ENCODE peak calls at places on chromosomes 16 and 17, in five cellular contexts. H is heart right ventricle; O is MM.1S; W is fibroblast of lung; Q is CD8-positive, alpha-beta memory T cell. Z is an unnamed sample. For H3K36me3 and H3K27me3, the result is how much of the 10 kb centered on the place peaks cover.

GRCh38 chr17:39175695-39176093 is 9.7 kb upstream of the ARL5C start:
- DNase-seq in Q (no peak), W (no peak), H (no peak), O (no peak), Z (no peak)

GRCh38 chr17:39920218-39921210 is 2.1 kb upstream of the GSDMB start:
- DNase-seq in H (no peak), O (no peak), W (no peak), Q (peak), Z (peak)

GRCh38 chr16:64225696-64226095 is 896.2 kb downstream of the CDH11 start:
- DNase-seq in W (no peak), Q (no peak), H (no peak), O (no peak), Z (no peak)

GRCh38 chr17:41633498-41634197 is 9.3 kb upstream of the KRT17 start:
- DNase-seq in Q (no peak), H (no peak), O (no peak), W (peak), Z (no peak)

GRCh38 chr17:50055055-50055425 is 870 bp upstream of the ITGA3 start:
- DNase-seq in O (peak), W (peak), H (no peak), Q (peak), Z (peak)

GRCh38 chr16:79932564-79932963 is 332.0 kb upstream of the MAF start:
- DNase-seq in H (no peak), Q (no peak), W (no peak), O (no peak), Z (no peak)

GRCh38 chr16:64952177-64952576 is 169.7 kb downstream of the CDH11 start:
- DNase-seq in O (no peak), W (peak), Q (no peak), H (no peak), Z (no peak)

GRCh38 chr17:43614560-43614959 is 47.2 kb downstream of the MEOX1 start:
- DNase-seq in H (no peak), W (no peak), O (no peak), Q (no peak), Z (no peak)

DNA sequence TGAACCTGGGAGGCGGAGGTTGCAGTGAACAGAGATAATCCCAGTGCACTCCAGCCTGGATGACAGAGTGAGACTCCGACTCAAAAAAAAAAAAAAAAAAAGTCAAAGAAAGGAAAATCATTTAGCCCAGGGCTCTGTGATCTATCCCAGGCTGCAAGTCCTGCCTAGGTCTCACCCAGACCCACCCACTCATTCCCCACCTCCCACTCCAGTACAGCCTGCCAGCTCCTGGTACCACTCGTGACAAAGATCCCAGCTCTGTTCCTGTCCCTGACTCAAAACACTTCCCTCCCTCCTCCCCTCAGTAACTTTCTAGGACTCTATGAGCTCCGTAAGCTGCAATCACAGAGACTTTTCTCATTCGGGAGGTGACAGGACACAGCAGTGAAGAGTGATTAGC is 28.0 kb upstream of the MRPS23 start:
- DNase-seq in Q (no peak), O (no peak), W (no peak), H (no peak), Z (no peak)
- H3K36me3 ChIP-seq in Q (under half), O (under half), W (under half), H (under half), Z (under half)

DNA sequence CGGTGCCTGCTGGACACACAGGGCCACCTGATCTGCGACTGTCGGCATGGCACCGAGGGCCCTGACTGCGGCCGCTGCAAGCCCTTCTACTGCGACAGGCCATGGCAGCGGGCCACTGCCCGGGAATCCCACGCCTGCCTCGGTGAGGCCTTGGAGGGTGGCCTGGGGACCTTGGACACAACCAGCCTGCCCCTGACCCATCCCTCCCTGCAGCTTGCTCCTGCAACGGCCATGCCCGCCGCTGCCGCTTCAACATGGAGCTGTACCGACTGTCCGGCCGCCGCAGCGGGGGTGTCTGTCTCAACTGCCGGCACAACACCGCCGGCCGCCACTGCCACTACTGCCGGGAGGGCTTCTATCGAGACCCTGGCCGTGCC is 1.4 kb downstream of the NTN3 start:
- DNase-seq in O (no peak), H (no peak), Q (no peak), W (no peak), Z (no peak)
- H3K27me3 ChIP-seq in O (half or more), H (under half), Q (under half), W (under half), Z (under half)

GRCh38 chr17:59220328-59221158 is at the start of gene GDPD1:
- DNase-seq in H (peak), Q (peak), O (peak), W (peak), Z (peak)

GRCh38 chr17:59223813-59224212 is 3.5 kb downstream of the GDPD1 start:
- DNase-seq in O (no peak), H (no peak), Q (no peak), W (no peak), Z (no peak)

GRCh38 chr17:59221159-59221847 is 992 bp downstream of the GDPD1 start:
- DNase-seq in Q (no peak), W (no peak), O (peak), H (no peak), Z (no peak)

GRCh38 chr17:59219370-59219769 is 941 bp upstream of the GDPD1 start:
- DNase-seq in W (no peak), Q (no peak), O (no peak), H (no peak), Z (no peak)

GRCh38 chr17:59219992-59220327 is 351 bp upstream of the GDPD1 start:
- DNase-seq in O (no peak), H (no peak), W (no peak), Q (no peak), Z (no peak)
- H3K4me3 ChIP-seq in O (peak), H (peak), W (peak), Q (peak), Z (peak)

GRCh38 chr16:46800494-46800893 is 30.5 kb downstream of the C16orf87 start:
- DNase-seq in Q (no peak), O (no peak), W (no peak), H (no peak), Z (no peak)
- H3K36me3 ChIP-seq in Q (under half), O (under half), W (under half), H (under half), Z (under half)

GRCh38 chr16:86087011-86087453 is 188.1 kb downstream of the IRF8 start:
- DNase-seq in H (no peak), W (no peak), O (no peak), Q (no peak), Z (no peak)
- H3K27me3 ChIP-seq in H (half or more), W (under half), O (under half), Q (under half), Z (under half)

DNA sequence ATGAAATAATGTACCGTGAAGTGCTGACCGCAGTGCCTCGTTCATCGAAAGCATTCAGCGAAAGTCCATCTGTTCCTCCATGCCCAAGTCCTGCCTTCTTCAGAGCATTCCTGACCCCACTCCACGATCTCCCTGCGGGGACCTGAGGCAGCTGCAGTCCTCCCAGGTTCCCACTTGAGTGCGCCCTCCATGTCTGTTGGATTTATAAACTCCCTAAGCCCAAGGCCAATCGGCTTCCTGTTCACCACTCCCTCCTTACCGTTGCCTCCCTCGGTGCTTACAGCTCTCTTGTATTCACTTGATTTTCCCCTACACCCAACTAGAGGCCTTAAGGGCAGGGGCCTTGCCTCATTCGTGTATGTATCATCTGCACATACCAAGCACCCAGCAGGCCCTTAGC is 2.8 kb downstream of the RAD51D start:
- DNase-seq in O (no peak), Q (no peak), H (no peak), W (no peak), Z (no peak)
- H3K4me3 ChIP-seq in O (no peak), Q (no peak), H (no peak), W (no peak), Z (no peak)

GRCh38 chr17:4365628-4366311 is 705 bp downstream of the UBE2G1 start:
- DNase-seq in Q (no peak), W (no peak), H (peak), O (peak), Z (no peak)

GRCh38 chr17:4368341-4368740 is 1.9 kb upstream of the UBE2G1 start:
- DNase-seq in H (no peak), Q (no peak), W (no peak), O (no peak), Z (no peak)

GRCh38 chr17:4364622-4365041 is 1.8 kb downstream of the UBE2G1 start:
- DNase-seq in O (no peak), Q (no peak), W (no peak), H (no peak), Z (no peak)

GRCh38 chr17:4365103-4365627 is 1.3 kb downstream of the UBE2G1 start:
- DNase-seq in H (peak), W (peak), Q (peak), O (peak), Z (peak)

GRCh38 chr17:4366312-4367063 is at the start of gene UBE2G1:
- DNase-seq in O (peak), W (peak), H (peak), Q (peak), Z (peak)
- H3K36me3 ChIP-seq in O (under half), W (under half), H (under half), Q (under half), Z (under half)

GRCh38 chr17:48704521-48704920 is 17.8 kb downstream of the PRAC1 start:
- DNase-seq in W (no peak), Q (no peak), H (no peak), O (no peak), Z (no peak)

GRCh38 chr17:48701864-48702532 is 20.3 kb downstream of the PRAC1 start:
- DNase-seq in Q (no peak), W (no peak), O (no peak), H (no peak), Z (no peak)
- H3K27me3 ChIP-seq in Q (under half), W (under half), O (under half), H (half or more), Z (under half)

DNA sequence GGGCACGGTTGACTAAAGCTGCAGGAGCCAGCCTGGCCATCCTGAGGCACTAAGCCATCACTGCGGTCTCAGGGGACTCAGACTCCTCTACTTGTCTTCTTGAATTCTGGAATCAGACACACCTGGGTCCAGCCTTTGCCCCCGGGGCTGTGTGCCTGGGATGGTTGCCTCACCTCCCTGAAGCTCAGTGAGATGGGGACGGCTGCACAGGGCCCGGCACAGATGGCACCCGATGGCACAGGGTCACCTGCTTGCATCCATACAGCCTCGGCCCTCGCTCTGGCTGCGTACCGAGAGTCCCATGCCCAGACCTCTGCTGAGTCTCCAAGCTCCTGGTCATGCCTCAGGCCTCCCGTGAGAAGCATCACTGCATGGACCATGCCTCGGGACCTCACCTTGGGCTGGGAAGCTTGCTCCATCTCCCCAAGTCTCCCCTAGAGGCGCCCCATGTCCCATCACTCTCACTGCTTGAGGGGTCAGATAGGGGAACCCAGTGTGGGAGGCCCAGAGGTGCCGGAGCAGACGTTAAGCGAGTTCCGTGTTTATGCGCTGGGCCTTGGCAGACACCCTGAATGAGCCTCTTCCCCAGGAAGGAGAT is 316.3 kb downstream of the SEC14L1 start:
- DNase-seq in W (no peak), O (no peak), H (no peak), Q (peak), Z (no peak)
- H3K4me3 ChIP-seq in W (no peak), O (no peak), H (peak), Q (peak), Z (peak)

DNA sequence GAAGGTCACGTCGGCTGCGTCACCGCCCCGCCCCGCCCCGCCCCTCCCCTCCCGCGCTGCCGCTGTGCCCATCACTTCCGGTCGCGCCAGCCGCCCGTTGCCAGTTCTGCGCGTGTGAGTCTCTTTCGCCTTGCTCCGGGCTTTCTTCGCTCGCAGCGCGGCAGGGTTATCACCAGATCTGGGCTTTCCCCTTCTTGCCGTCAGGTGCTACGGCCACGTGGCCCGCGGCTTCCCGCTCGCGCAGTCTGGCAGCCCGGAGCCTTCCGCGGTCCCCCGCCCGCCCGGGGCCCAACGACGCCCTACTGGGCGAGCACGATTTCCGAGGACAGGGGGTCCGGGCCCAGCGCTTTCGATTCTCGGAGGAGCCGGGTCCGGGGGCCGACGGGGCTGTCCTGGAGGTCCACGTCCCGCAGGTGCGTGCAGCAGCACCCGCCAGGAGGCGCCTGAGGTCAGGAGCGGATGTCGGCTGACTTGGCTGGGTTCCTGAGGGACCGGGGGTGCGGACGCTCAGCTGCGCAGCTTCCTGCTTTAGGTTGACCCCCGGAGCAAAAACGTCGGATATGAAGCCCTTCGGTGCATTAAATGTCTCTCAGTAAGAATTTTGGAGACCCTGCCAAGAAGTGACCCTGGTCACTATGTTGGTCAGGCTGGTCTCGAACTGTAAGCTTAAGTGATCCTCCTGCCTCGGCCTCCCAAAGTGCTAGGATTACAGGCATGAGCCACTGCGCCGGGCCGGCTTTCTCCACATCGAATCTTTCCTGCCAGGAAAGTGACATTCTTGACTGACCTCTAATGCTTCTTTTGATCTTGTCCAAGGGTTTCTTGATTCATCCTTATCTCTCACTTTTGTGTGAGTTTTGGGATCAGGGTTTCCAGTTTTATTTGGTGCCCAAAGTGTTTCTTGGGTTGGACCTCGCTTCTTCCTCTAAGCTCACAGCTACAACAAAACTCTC is at the start of gene METTL23:
- DNase-seq in H (peak), W (peak), Q (peak), O (peak), Z (peak)
- H3K36me3 ChIP-seq in H (under half), W (under half), Q (under half), O (under half), Z (under half)